ENCODE peak calls at places on chromosomes 12 and 14, in five cellular contexts. P is HEK293T, X is K562, M is SK-N-SH, K is GM12878. Q is an unnamed sample.

GRCh38 chr12:46492471-46493351 is 120.1 kb upstream of the SLC38A2 start:
- DNase-seq in P (no peak), X (no peak), M (no peak), K (no peak), Q (peak)

GRCh38 chr14:103880334-103880985 is 33.1 kb upstream of the PPP1R13B start:
- DNase-seq in P (no peak), X (no peak), M (peak), K (no peak), Q (no peak)

GRCh38 chr14:33834101-33834955 is 116.5 kb downstream of the EGLN3 start:
- DNase-seq in P (no peak), X (no peak), M (no peak), K (no peak), Q (no peak)

GRCh38 chr14:46840971-46841729 is 189.6 kb upstream of the RPL10L start:
- DNase-seq in P (no peak), X (no peak), M (no peak), K (no peak), Q (no peak)

GRCh38 chr14:106286697-106287290 is 760.4 kb downstream of the TMEM121 start:
- DNase-seq in P (peak), X (peak), M (peak), K (no peak), Q (no peak)

GRCh38 chr12:29149691-29150382 is 759 bp downstream of the FAR2 start:
- DNase-seq in P (peak), X (peak), M (no peak), K (no peak), Q (no peak)

GRCh38 chr12:121939190-121939589 is 20.8 kb downstream of the CFAP251 start:
- DNase-seq in P (no peak), X (no peak), M (no peak), K (peak), Q (no peak)

GRCh38 chr12:73421832-73422231 is 1115.8 kb upstream of the ATXN7L3B start:
- DNase-seq in P (no peak), X (no peak), M (no peak), K (no peak), Q (no peak)

GRCh38 chr12:79690606-79691298 is at the start of gene PAWR:
- DNase-seq in P (peak), X (no peak), M (peak), K (no peak), Q (peak)

GRCh38 chr12:31118831-31119530 is 45.3 kb downstream of the DDX11 start:
- DNase-seq in P (peak), X (peak), M (peak), K (no peak), Q (no peak)

GRCh38 chr14:104919993-104920315 is 4.7 kb upstream of the PLD4 start:
- DNase-seq in P (no peak), X (no peak), M (no peak), K (no peak), Q (no peak)

GRCh38 chr14:63287661-63288483 is 30.9 kb downstream of the GPHB5 start:
- DNase-seq in P (no peak), X (no peak), M (no peak), K (no peak), Q (no peak)

GRCh38 chr12:107594995-107595394 is 90.6 kb upstream of the PWP1 start:
- DNase-seq in P (no peak), X (no peak), M (no peak), K (no peak), Q (no peak)

GRCh38 chr12:124451637-124452243 is 115.7 kb downstream of the NCOR2 start:
- DNase-seq in P (no peak), X (no peak), M (no peak), K (no peak), Q (no peak)

GRCh38 chr12:93571854-93572711 is at the start of gene SOCS2:
- DNase-seq in P (peak), X (peak), M (peak), K (no peak), Q (no peak)

GRCh38 chr12:89106950-89107349 is 245.4 kb downstream of the DUSP6 start:
- DNase-seq in P (no peak), X (no peak), M (no peak), K (no peak), Q (peak)

GRCh38 chr12:104864668-104865067 is 93.4 kb downstream of the SLC41A2 start:
- DNase-seq in P (no peak), X (no peak), M (no peak), K (no peak), Q (no peak)

GRCh38 chr12:54549774-54550451 is 512 bp downstream of the PDE1B start:
- DNase-seq in P (no peak), X (no peak), M (no peak), K (no peak), Q (no peak)

GRCh38 chr12:131045705-131046460 is 92.2 kb downstream of the ADGRD1 start:
- DNase-seq in P (no peak), X (no peak), M (no peak), K (no peak), Q (no peak)

GRCh38 chr12:113359133-113359938 is 949 bp downstream of the PLBD2 start:
- DNase-seq in P (no peak), X (no peak), M (no peak), K (no peak), Q (no peak)

GRCh38 chr12:110543252-110543959 is 39.7 kb downstream of the PPTC7 start:
- DNase-seq in P (no peak), X (no peak), M (no peak), K (peak), Q (no peak)

GRCh38 chr12:46915861-46916260 is 90.1 kb upstream of the SLC38A4 start:
- DNase-seq in P (no peak), X (no peak), M (no peak), K (no peak), Q (no peak)

GRCh38 chr14:23931705-23932314 is 21.8 kb upstream of the DHRS4 start:
- DNase-seq in P (no peak), X (peak), M (no peak), K (no peak), Q (no peak)

GRCh38 chr12:103930787-103931536 is 752 bp downstream of the HSP90B1 start:
- DNase-seq in P (peak), X (peak), M (no peak), K (no peak), Q (peak)

GRCh38 chr12:52655251-52655650 is 3.2 kb upstream of the KRT2 start:
- DNase-seq in P (no peak), X (no peak), M (no peak), K (no peak), Q (no peak)

GRCh38 chr12:67425394-67425793 is 156.2 kb downstream of the CAND1 start:
- DNase-seq in P (no peak), X (no peak), M (no peak), K (no peak), Q (no peak)

GRCh38 chr12:67428431-67428830 is 159.3 kb downstream of the CAND1 start:
- DNase-seq in P (no peak), X (no peak), M (no peak), K (no peak), Q (peak)

GRCh38 chr12:67427336-67427735 is 158.2 kb downstream of the CAND1 start:
- DNase-seq in P (no peak), X (no peak), M (no peak), K (no peak), Q (no peak)

GRCh38 chr12:67424784-67425183 is 155.6 kb downstream of the CAND1 start:
- DNase-seq in P (no peak), X (no peak), M (peak), K (no peak), Q (no peak)

GRCh38 chr12:67426067-67426466 is 156.9 kb downstream of the CAND1 start:
- DNase-seq in P (peak), X (no peak), M (no peak), K (no peak), Q (no peak)
- TF ChIP-seq FOXM1 in P (peak), X (no peak), M (no peak), K (no peak), Q (no peak)

GRCh38 chr12:18837025-18837424 is 99.1 kb downstream of the CAPZA3 start:
- DNase-seq in P (no peak), X (no peak), M (no peak), K (no peak), Q (no peak)
- TF ChIP-seq FOXM1 in P (no peak), X (no peak), M (no peak), K (no peak), Q (no peak)

GRCh38 chr14:32201816-32202467 is at the start of gene RNU6-7:
- DNase-seq in P (no peak), X (peak), M (peak), K (no peak), Q (peak)
- TF ChIP-seq FOXM1 in P (no peak), X (no peak), M (no peak), K (no peak), Q (no peak)

DNA sequence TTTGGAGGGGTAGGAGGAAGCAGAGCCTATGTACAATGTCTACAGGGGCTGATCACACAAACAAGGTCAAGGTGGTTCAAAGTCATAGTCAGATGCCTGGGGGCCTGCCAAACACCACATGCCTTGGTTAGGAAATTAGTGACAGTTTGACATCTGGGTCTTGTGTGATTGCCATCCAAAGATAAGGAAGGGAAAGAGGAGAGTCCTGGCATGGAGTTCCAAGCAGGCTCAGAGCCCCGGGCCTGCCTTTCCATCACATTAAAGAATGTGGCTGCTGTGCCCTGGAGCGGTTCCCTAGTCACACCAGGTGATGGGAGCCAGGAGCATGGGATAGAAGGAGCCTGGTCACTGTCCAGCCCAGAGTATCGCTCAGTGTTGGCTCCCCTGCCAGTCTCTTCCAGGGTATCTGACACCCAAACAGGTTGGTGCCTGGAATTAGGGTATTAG is 53.6 kb upstream of the BCL2L14 start:
- DNase-seq in P (no peak), X (no peak), M (peak), K (no peak), Q (no peak)
- TF ChIP-seq FOXM1 in P (no peak), X (no peak), M (no peak), K (no peak), Q (no peak)

DNA sequence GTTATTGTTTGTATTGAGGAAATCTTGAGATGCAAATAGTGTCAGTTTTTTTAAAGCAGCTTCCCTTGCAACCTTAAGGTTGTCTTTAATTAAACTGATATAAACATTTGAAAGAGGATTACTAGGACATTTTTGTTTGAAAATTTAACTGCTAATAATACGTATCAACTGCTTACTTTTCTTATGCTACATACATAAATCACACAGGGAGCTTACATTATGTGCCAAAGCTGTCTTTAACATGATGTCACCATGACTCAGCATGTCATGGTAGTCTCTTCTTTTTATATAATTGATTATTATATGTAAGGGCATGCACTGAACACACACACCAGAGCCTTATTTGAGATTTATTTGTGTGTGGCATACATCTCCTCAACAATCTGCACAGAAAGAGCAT is 63.0 kb upstream of the PTHLH start:
- DNase-seq in P (no peak), X (peak), M (no peak), K (no peak), Q (no peak)
- TF ChIP-seq FOXM1 in P (no peak), X (no peak), M (no peak), K (no peak), Q (no peak)